ENCODE peak calls at places on chromosome 7, in five cellular contexts. G is SK-N-SH, M is PC-3, E is MM.1S, Y is HCT116. U is an unnamed sample.

GRCh38 chr7:128437426-128438332 is 18.0 kb upstream of the HILPDA start:
- DNase-seq in M (no peak), G (no peak), E (no peak), Y (no peak), U (no peak)

GRCh38 chr7:26361637-26362036 is 70.0 kb downstream of the SNX10 start:
- DNase-seq in G (no peak), E (no peak), Y (no peak), M (no peak), U (no peak)

GRCh38 chr7:37753398-37753797 is 69.8 kb downstream of the GPR141 start:
- DNase-seq in Y (no peak), M (no peak), E (no peak), G (no peak), U (no peak)

GRCh38 chr7:26653430-26653911 is 210.9 kb downstream of the SKAP2 start:
- DNase-seq in M (peak; percentile 90), Y (no peak), E (no peak), G (no peak), U (no peak)

GRCh38 chr7:2993868-2994267 is 49.8 kb downstream of the CARD11 start:
- DNase-seq in Y (no peak), M (no peak), G (no peak), E (no peak), U (no peak)

GRCh38 chr7:32163911-32164310 is 93.7 kb upstream of the PDE1C start:
- DNase-seq in E (no peak), M (no peak), Y (no peak), G (no peak), U (peak; percentile 57)

GRCh38 chr7:30116771-30117170 is 18.0 kb upstream of the MTURN start:
- DNase-seq in M (no peak), Y (no peak), E (no peak), G (no peak), U (peak; percentile 91)

GRCh38 chr7:33854951-33855350 is 50.4 kb upstream of the BMPER start:
- DNase-seq in Y (no peak), G (no peak), E (no peak), M (peak; percentile 53), U (peak; percentile 84)

GRCh38 chr7:105678811-105679495 is 97.7 kb upstream of the EFCAB10 start:
- DNase-seq in Y (no peak), E (no peak), G (no peak), M (peak; percentile 72), U (peak; percentile 87)

GRCh38 chr7:6631605-6632004 is 5.5 kb upstream of the ZNF316 start:
- DNase-seq in E (no peak), Y (no peak), M (peak; percentile 37), G (no peak), U (no peak)

GRCh38 chr7:74306737-74307469 is 17.7 kb downstream of the CLIP2 start:
- DNase-seq in E (no peak), M (peak; percentile 82), G (peak; percentile 64), Y (no peak), U (peak; percentile 87)

GRCh38 chr7:117384693-117385092 is 42.6 kb downstream of the ASZ1 start:
- DNase-seq in G (no peak), E (no peak), M (no peak), Y (no peak), U (no peak)

GRCh38 chr7:41148521-41148951 is 554.4 kb downstream of the INHBA start:
- DNase-seq in Y (peak; percentile 8), M (peak; percentile 97), G (no peak), E (no peak), U (peak; percentile 93)

GRCh38 chr7:112081778-112082177 is 124.4 kb downstream of the DOCK4 start:
- DNase-seq in Y (no peak), M (no peak), G (no peak), E (no peak), U (no peak)

GRCh38 chr7:25006225-25006624 is 26.2 kb upstream of the OSBPL3 start:
- DNase-seq in E (no peak), Y (no peak), G (no peak), M (no peak), U (no peak)

GRCh38 chr7:114921636-114922150 is at the start of gene MDFIC:
- DNase-seq in M (no peak), E (no peak), Y (no peak), G (peak; percentile 21), U (no peak)

GRCh38 chr7:101550641-101551531 is 78.2 kb downstream of the MYL10 start:
- DNase-seq in E (no peak), Y (no peak), M (no peak), G (peak; percentile 72), U (peak; percentile 24)

GRCh38 chr7:76430211-76430610 is 5.5 kb downstream of the ZP3 start:
- DNase-seq in E (no peak), M (no peak), Y (no peak), G (no peak), U (no peak)

GRCh38 chr7:129271500-129272355 is 46.9 kb downstream of the AHCYL2 start:
- DNase-seq in G (peak; percentile 57), E (peak; percentile 86), M (peak; percentile 76), Y (peak; percentile 38), U (peak; percentile 64)

GRCh38 chr7:44307301-44307900 is 18.0 kb downstream of the CAMK2B start:
- DNase-seq in G (peak; percentile 87), E (no peak), M (peak; percentile 71), Y (peak; percentile 43), U (peak; percentile 63)

GRCh38 chr7:130881799-130882141 is 147.8 kb upstream of the KLF14 start:
- DNase-seq in M (no peak), G (no peak), Y (no peak), E (no peak), U (peak; percentile 16)

GRCh38 chr7:30923774-30924413 is 12.2 kb downstream of the AQP1 start:
- DNase-seq in G (peak; percentile 17), M (no peak), Y (no peak), E (no peak), U (no peak)

GRCh38 chr7:115707236-115707635 is 323.3 kb downstream of the TFEC start:
- DNase-seq in M (peak; percentile 63), Y (peak; percentile 66), E (peak; percentile 41), G (no peak), U (peak; percentile 19)

GRCh38 chr7:103928581-103928980 is 60.9 kb downstream of the RELN start:
- DNase-seq in E (no peak), Y (no peak), M (no peak), G (no peak), U (no peak)
- TF ChIP-seq EZH2phosphoT487 in E (no peak), Y (no peak), M (no peak), G (no peak), U (no peak)

DNA sequence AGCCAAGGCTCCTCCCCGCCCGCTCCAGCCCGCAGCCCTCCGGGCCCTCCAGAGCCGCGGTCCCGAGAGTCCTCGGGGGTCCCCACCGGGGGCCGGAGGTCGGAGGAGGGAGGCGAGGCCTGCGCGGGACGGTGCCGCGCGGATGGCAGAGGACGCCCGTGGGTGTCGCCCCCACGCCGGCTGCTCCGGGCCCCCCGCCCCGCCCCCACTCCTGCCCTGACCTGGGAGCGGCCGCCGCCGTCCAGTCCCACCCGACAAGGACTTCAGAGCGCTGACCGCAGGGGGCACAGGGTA is 57.2 kb upstream of the DNAJB6 start:
- DNase-seq in M (no peak), Y (no peak), G (no peak), E (no peak), U (no peak)
- H3K9ac ChIP-seq in M (peak overlapping the region; percentile 80), Y (no peak overlapping the region), G (no peak overlapping the region), E (no peak overlapping the region), U (peak overlapping the region; percentile 84)

GRCh38 chr7:131897790-131898165 is 341.4 kb upstream of the PODXL start:
- DNase-seq in G (no peak), Y (no peak), M (no peak), E (no peak), U (no peak)
- H3K9me2 ChIP-seq in G (no peaks in the 10 kb centered on the region), Y (no peaks in the 10 kb centered on the region), M (no peaks in the 10 kb centered on the region), E (no peaks in the 10 kb centered on the region), U (no peaks in the 10 kb centered on the region)

GRCh38 chr7:67743501-67743900 is 746.9 kb downstream of the TYW1 start:
- DNase-seq in Y (no peak), G (no peak), M (no peak), E (no peak), U (no peak)

GRCh38 chr7:67738145-67738544 is 741.5 kb downstream of the TYW1 start:
- DNase-seq in E (no peak), G (no peak), M (no peak), Y (no peak), U (no peak)

DNA sequence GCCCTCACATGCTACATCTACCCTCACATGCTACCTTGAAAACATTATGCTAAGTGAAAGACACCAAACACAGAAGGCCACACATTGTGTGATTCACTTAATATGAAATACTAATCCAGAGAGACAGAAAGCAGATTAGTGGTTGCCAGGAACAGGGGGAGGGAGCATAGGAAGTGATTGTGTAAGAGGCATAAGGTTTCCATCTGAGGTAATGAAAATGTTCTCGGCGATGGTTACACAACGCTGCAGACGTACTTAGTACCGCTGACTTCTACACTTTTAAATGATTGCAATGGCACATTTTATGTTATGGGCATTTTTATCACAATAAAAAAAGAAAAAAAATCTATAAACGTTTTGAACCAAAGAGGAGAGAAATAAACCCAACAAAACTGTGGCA is 742.3 kb downstream of the TYW1 start:
- DNase-seq in M (no peak), E (no peak), Y (no peak), G (no peak), U (peak; percentile 15)
- TF ChIP-seq EZH2phosphoT487 in M (no peak), E (no peak), Y (no peak), G (no peak), U (no peak)

GRCh38 chr7:39304178-39304577 is 262.0 kb upstream of the YAE1 start:
- DNase-seq in M (no peak), Y (no peak), E (no peak), G (no peak), U (peak; percentile 33)

GRCh38 chr7:39304683-39305405 is 261.4 kb upstream of the YAE1 start:
- DNase-seq in E (no peak), Y (no peak), G (no peak), M (no peak), U (peak; percentile 27)

GRCh38 chr7:39299695-39300094 is 266.5 kb upstream of the YAE1 start:
- DNase-seq in G (no peak), Y (no peak), E (no peak), M (no peak), U (peak; percentile 62)

GRCh38 chr7:39295791-39296190 is 270.4 kb upstream of the YAE1 start:
- DNase-seq in E (no peak), Y (no peak), G (no peak), M (no peak), U (no peak)

DNA sequence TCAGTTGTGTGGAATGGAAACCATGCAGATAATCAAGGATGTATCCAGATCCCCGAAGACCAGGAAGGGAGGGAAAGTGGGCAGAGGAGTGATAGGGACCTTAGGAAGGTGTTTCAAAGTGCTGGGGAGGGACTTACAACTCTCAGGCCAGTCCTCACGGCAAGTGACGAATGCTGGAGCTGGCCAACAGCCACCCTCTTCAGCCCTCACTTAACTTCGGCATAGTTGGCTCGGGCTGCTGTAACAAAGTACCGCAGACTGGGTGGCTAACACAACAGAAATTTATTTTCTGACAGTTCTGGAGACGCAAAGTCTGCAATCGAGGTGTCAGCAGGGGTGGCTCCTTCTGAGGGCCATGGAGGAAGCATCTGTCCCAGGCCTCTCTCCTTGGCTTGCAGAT is 265.9 kb upstream of the YAE1 start:
- DNase-seq in Y (no peak), E (no peak), G (no peak), M (no peak), U (peak; percentile 70)
- H3K9ac ChIP-seq in Y (no peak overlapping the region), E (no peak overlapping the region), G (no peak overlapping the region), M (no peak overlapping the region), U (peak overlapping the region; percentile 23)

GRCh38 chr7:54712777-54713176 is 46.2 kb downstream of the SEC61G start:
- DNase-seq in E (no peak), G (no peak), Y (no peak), M (no peak), U (no peak)
- H3K9me2 ChIP-seq in E (no peaks in the 10 kb centered on the region), G (no peaks in the 10 kb centered on the region), Y (no peaks in the 10 kb centered on the region), M (no peaks in the 10 kb centered on the region), U (no peaks in the 10 kb centered on the region)

U was measured in GM23248.